ENCODE peak calls at places on chromosomes 13 and 19, in ten cellular contexts. B is breast epithelium, K is ovary, F is body of pancreas, Z is A549, T is adrenal gland, S is suprapubic skin, V is uterus, Q is heart left ventricle, E is stomach. R is an unnamed sample. For H3K4me1, the result is how much of the 10 kb centered on the place peaks cover.

GRCh38 chr19:29624489-29625210 is 18.6 kb downstream of the POP4 start:
- DNase-seq in B (no peak), K (no peak), F (no peak), Z (no peak), T (no peak), S (no peak), V (no peak), Q (no peak), E (no peak), R (no peak)

GRCh38 chr19:35483089-35483488 is 7.2 kb downstream of the KRTDAP start:
- DNase-seq in B (no peak), K (no peak), F (no peak), Z (no peak), T (no peak), S (no peak), V (no peak), Q (no peak), E (no peak), R (no peak)

GRCh38 chr19:30877591-30878230 is 471.5 kb downstream of the TSHZ3 start:
- DNase-seq in B (peak), K (no peak), F (peak), Z (no peak), T (peak), S (no peak), V (no peak), Q (no peak), E (no peak), R (peak)

GRCh38 chr13:35687336-35687735 is 210.8 kb upstream of the MAB21L1 start:
- DNase-seq in B (no peak), K (no peak), F (no peak), Z (no peak), T (no peak), S (no peak), V (no peak), Q (no peak), E (no peak), R (no peak)

GRCh38 chr19:41753936-41754529 is 1.3 kb upstream of the CEACAM6 start:
- DNase-seq in B (no peak), K (no peak), F (peak), Z (peak), T (peak), S (no peak), V (no peak), Q (no peak), E (peak), R (peak)

GRCh38 chr13:24228852-24229458 is 68.4 kb downstream of the SPATA13 start:
- DNase-seq in B (no peak), K (no peak), F (peak), Z (peak), T (peak), S (no peak), V (no peak), Q (no peak), E (no peak), R (peak)

GRCh38 chr13:24458736-24459135 is 53.8 kb downstream of the PARP4 start:
- DNase-seq in B (no peak), K (no peak), F (no peak), Z (no peak), T (no peak), S (no peak), V (no peak), Q (no peak), E (no peak), R (no peak)

GRCh38 chr19:3135961-3136683 is at the start of gene GNA15:
- DNase-seq in B (peak), K (peak), F (peak), Z (no peak), T (no peak), S (no peak), V (no peak), Q (peak), E (peak), R (no peak)

GRCh38 chr19:4521170-4521887 is 3.0 kb upstream of the PLIN4 start:
- DNase-seq in B (no peak), K (no peak), F (no peak), Z (no peak), T (no peak), S (no peak), V (no peak), Q (no peak), E (no peak), R (no peak)

GRCh38 chr13:39023316-39023715 is 14.6 kb downstream of the PROSER1 start:
- DNase-seq in B (no peak), K (no peak), F (no peak), Z (no peak), T (no peak), S (no peak), V (no peak), Q (no peak), E (no peak), R (no peak)

GRCh38 chr19:5992756-5993155 is 14.8 kb upstream of the RANBP3 start:
- DNase-seq in B (no peak), K (no peak), F (no peak), Z (no peak), T (no peak), S (no peak), V (no peak), Q (no peak), E (no peak), R (no peak)

GRCh38 chr19:17553256-17553655 is 2.2 kb upstream of the COLGALT1 start:
- DNase-seq in B (peak), K (peak), F (peak), Z (no peak), T (peak), S (no peak), V (peak), Q (peak), E (no peak), R (peak)

GRCh38 chr13:62357887-62358645 is 942.4 kb upstream of the PCDH20 start:
- DNase-seq in B (no peak), K (no peak), F (peak), Z (peak), T (no peak), S (no peak), V (no peak), Q (no peak), E (no peak), R (no peak)

GRCh38 chr13:19836472-19836871 is 27.0 kb downstream of the ZMYM5 start:
- DNase-seq in B (no peak), K (no peak), F (no peak), Z (no peak), T (no peak), S (no peak), V (no peak), Q (no peak), E (no peak), R (no peak)

GRCh38 chr19:29775575-29775900 is 36.3 kb upstream of the CCNE1 start:
- DNase-seq in B (no peak), K (no peak), F (no peak), Z (no peak), T (no peak), S (no peak), V (no peak), Q (no peak), E (no peak), R (no peak)

GRCh38 chr13:49218493-49219051 is 1.6 kb upstream of the MLNR start:
- DNase-seq in B (no peak), K (no peak), F (no peak), Z (no peak), T (no peak), S (no peak), V (no peak), Q (no peak), E (no peak), R (no peak)

GRCh38 chr19:39937094-39937493 is 2.7 kb upstream of the FCGBP start:
- DNase-seq in B (no peak), K (no peak), F (no peak), Z (no peak), T (no peak), S (no peak), V (no peak), Q (no peak), E (no peak), R (no peak)

GRCh38 chr13:91111476-91112190 is 235.9 kb upstream of the MIR17HG start:
- DNase-seq in B (no peak), K (no peak), F (no peak), Z (no peak), T (no peak), S (no peak), V (no peak), Q (no peak), E (no peak), R (no peak)

GRCh38 chr13:109833940-109834339 is 47.6 kb upstream of the IRS2 start:
- DNase-seq in B (no peak), K (no peak), F (no peak), Z (no peak), T (no peak), S (no peak), V (no peak), Q (no peak), E (no peak), R (no peak)

GRCh38 chr13:91704398-91704797 is 306.0 kb downstream of the GPC5 start:
- DNase-seq in B (no peak), K (no peak), F (no peak), Z (no peak), T (no peak), S (no peak), V (no peak), Q (no peak), E (no peak), R (no peak)

GRCh38 chr19:18719541-18719940 is 36.1 kb downstream of the CRTC1 start:
- DNase-seq in B (no peak), K (no peak), F (no peak), Z (no peak), T (no peak), S (no peak), V (no peak), Q (no peak), E (no peak), R (no peak)

DNA sequence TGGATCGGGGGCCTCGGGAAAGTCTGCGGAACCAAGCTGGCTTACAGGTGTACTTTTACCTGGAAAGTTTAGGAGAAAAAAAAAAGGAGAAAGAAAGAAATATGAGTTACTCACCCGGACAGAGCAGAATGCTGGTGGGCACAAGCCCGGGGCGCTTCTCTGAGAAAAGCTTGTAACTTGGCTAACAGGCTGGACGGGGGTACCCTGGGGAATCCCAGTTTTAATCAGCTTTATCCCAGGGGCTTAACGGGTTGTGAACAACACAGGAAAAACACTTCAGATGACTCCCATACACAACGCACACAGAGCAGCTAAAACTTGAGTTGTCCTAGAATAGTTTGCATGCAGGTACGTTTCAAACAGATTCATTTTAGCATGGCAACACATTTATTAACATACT is 37.3 kb downstream of the KLF2 start:
- DNase-seq in B (no peak), K (no peak), F (no peak), Z (no peak), T (no peak), S (no peak), V (no peak), Q (no peak), E (no peak), R (no peak)
- H3K4me1 ChIP-seq in B (under half), K (under half), F (under half), Z (under half), T (under half), S (under half), V (under half), Q (under half), E (under half), R (under half)

DNA sequence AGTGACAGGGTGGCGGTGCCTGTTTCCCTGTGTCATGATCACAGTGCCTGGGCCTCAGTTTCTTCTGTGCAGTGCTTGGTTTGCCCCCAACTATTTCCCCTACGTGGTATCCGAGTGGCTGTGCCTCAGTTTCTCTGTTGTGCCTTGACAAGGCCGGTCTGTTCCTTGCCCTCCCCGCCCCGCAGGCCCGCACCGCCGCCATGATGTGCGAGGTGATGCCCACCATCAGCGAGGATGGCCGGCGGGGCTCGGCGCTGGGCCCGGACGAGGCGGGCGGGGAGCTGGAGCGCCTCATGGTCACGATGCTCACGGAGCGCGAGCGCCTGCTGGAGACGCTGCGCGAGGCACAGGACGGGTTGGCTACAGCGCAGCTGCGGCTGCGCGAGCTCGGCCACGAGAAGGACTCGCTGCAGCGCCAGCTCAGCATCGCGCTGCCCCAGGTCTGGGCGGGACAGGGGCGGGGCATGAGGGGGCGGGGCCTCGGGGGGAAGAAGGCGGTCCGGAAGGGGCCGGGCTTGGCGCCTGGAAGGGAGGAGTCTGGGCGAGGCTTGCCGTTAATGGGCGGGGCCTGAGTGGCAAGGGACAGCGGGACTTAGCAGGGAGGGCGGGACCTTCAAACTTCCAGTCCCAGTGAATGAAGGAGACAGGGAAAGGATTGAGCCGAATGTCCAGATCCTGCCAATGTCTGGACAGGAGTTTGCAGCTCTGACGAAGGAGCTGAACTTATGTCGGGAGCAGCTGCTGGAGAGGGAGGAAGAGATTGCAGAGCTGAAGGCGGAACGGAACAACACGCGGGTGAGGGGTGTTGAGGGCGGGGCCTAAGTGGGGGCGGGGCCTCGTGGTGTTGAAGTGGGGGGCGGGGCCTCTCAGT is 8.6 kb downstream of the PPFIA3 start:
- DNase-seq in B (peak), K (peak), F (peak), Z (peak), T (peak), S (peak), V (peak), Q (peak), E (peak), R (peak)
- TF ChIP-seq POLR2A in B (no peak), K (no peak), F (no peak), Z (peak), T (no peak), S (no peak), V (no peak), Q (no peak), E (no peak), R (no peak)

DNA sequence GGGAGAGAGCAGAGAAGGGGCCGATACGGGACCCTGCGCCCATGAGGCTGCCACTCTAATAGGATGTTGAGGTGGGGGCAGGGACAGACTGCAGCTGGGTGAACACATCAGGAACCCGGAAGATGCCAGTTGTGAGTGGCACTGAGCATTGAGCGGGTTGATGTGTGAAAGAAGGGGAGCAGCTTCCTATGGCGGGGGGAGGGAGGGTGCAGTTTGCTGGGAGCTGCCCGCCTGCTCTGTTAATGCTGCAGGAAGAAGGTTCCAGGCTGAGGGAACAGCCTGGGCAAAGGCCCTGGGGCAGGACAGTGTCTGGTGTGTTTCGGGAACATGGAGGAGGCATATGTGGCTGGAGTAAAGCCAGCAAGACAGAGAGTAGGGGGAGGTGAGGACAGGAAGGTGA is 29.8 kb downstream of the DNM2 start:
- DNase-seq in B (no peak), K (peak), F (no peak), Z (no peak), T (no peak), S (no peak), V (no peak), Q (no peak), E (no peak), R (no peak)
- H3K4me1 ChIP-seq in B (under half), K (under half), F (half or more), Z (half or more), T (half or more), S (half or more), V (under half), Q (half or more), E (half or more), R (half or more)

GRCh38 chr19:46345157-46345556 is 1.7 kb upstream of the PPP5C start:
- DNase-seq in B (no peak), K (no peak), F (no peak), Z (no peak), T (no peak), S (no peak), V (no peak), Q (no peak), E (no peak), R (no peak)

GRCh38 chr19:46347572-46347883 is 641 bp downstream of the PPP5C start:
- DNase-seq in B (no peak), K (no peak), F (no peak), Z (no peak), T (no peak), S (no peak), V (no peak), Q (no peak), E (no peak), R (no peak)

GRCh38 chr19:46349311-46349993 is 2.6 kb downstream of the PPP5C start:
- DNase-seq in B (no peak), K (no peak), F (no peak), Z (no peak), T (no peak), S (no peak), V (no peak), Q (no peak), E (no peak), R (no peak)

GRCh38 chr19:46347985-46348384 is 1.1 kb downstream of the PPP5C start:
- DNase-seq in B (no peak), K (no peak), F (no peak), Z (no peak), T (no peak), S (no peak), V (no peak), Q (no peak), E (no peak), R (no peak)

GRCh38 chr19:46346821-46347571 is at the start of gene PPP5C:
- DNase-seq in B (peak), K (peak), F (peak), Z (peak), T (peak), S (peak), V (peak), Q (peak), E (peak), R (peak)
- TF ChIP-seq POLR2A in B (peak), K (peak), F (peak), Z (peak), T (peak), S (no peak), V (peak), Q (no peak), E (no peak), R (no peak)

GRCh38 chr13:40596484-40596883 is 70.0 kb downstream of the FOXO1 start:
- DNase-seq in B (no peak), K (no peak), F (no peak), Z (no peak), T (no peak), S (no peak), V (no peak), Q (no peak), E (no peak), R (no peak)
- H3K4me1 ChIP-seq in B (under half), K (under half), F (half or more), Z (under half), T (under half), S (under half), V (under half), Q (under half), E (half or more), R (under half)

DNA sequence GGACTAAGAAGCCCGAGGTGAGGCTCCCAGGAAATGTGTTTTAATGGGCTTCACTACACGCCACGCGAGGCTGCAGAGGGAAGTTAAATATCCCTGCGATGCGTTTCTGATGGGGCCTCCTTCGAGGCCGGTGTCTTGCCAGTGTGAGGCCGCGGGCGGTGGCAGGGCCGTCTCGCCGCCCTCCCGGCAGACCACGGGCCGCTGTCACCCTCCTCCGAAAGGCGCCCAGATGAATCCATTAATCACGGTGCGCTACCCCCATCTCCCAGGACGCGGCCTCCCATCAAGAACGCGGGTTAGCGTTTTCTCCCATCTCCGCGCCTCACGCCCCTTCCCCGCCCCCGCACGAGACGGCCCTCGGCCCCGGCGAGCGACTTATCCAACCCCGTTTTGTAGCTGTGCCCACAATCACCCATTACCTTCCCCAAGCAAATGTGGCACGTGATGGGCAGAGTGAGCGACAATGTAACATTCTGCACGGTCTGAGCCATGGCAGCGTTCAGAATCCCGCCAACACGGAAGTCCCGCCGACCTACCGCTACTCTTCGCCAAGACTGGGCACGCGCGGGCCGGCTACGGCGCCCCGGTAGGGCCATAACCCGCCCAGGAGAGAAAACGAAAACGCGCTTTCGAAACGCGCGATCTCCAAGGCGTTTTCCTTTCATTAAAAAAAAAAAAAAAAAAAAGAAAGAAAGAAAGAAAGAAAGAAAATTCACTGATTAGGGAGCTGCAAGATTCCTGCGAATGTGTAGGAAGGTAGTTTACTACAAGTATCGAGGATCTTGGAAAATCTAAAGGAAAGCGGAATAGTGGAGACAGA is at the start of gene OBI1:
- DNase-seq in B (peak), K (peak), F (peak), Z (peak), T (peak), S (peak), V (peak), Q (peak), E (peak), R (peak)
- TF ChIP-seq POLR2A in B (no peak), K (no peak), F (peak), Z (peak), T (peak), S (no peak), V (no peak), Q (no peak), E (no peak), R (no peak)

GRCh38 chr19:57779220-57779845 is 9.9 kb downstream of the ZNF586 start:
- DNase-seq in B (no peak), K (no peak), F (no peak), Z (no peak), T (no peak), S (no peak), V (no peak), Q (no peak), E (no peak), R (no peak)
- H3K4me1 ChIP-seq in B (under half), K (under half), F (under half), Z (under half), T (under half), S (under half), V (under half), Q (under half), E (under half), R (under half)

DNA sequence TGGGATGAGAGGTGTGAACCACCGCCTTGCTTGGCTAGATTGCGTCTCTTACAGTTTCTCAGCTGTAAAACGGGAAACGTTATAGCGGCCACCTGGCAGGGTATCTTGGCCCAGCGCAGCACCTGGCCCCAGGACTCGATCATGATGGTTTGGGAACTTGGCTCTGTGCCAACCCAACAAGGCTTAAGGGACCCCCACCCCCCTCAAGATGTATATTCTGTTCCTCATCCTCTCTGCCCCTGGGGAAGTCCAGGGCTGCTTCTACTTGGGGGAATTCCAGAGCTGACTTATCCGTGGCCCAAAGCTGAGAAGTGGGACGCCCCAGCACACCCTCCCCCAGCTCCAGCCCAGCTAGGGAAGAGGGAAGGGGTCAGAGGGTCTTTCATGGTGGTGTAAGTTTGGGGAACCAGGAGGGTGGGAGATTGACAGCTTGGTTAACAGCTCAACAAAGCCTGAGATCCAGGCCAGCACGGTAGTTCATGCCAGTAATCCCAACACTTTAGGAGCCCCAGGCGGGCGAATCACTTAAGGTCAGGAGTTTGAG is 695 bp downstream of the ICAM1 start:
- DNase-seq in B (no peak), K (no peak), F (no peak), Z (no peak), T (no peak), S (no peak), V (no peak), Q (peak), E (no peak), R (no peak)
- TF ChIP-seq POLR2A in B (no peak), K (no peak), F (no peak), Z (no peak), T (no peak), S (no peak), V (no peak), Q (no peak), E (no peak), R (no peak)

R was measured in testis.